ENCODE peak calls at places on chromosome 22, in four cellular contexts. K, P, F and U are unnamed samples.

GRCh38 chr22:37148031-37148651 is 1.6 kb downstream of the IL2RB start:
- DNase-seq in K (no peak), F (no peak), P (no peak), U (no peak)

GRCh38 chr22:22228921-22229320 is 15.7 kb upstream of the VPREB1 start:
- DNase-seq in F (no peak), P (no peak), K (no peak), U (no peak)

GRCh38 chr22:48740731-48741405 is 1086.8 kb downstream of the BRD1 start:
- DNase-seq in P (no peak), F (no peak), K (no peak), U (no peak)

GRCh38 chr22:28594784-28595324 is 84.8 kb downstream of the TTC28 start:
- DNase-seq in P (peak), K (peak), F (peak), U (peak)

GRCh38 chr22:36197601-36198146 is 3.9 kb downstream of the APOL4 start:
- DNase-seq in K (peak), P (no peak), F (peak), U (no peak)

GRCh38 chr22:21074092-21074715 is 28.5 kb downstream of the LRRC74B start:
- DNase-seq in K (no peak), F (no peak), P (peak), U (peak)

GRCh38 chr22:46041642-46042041 is 64.7 kb upstream of the WNT7B start:
- DNase-seq in K (no peak), P (no peak), F (no peak), U (no peak)

GRCh38 chr22:35051791-35052190 is 14.2 kb upstream of the ISX start:
- DNase-seq in F (no peak), P (no peak), K (no peak), U (no peak)

GRCh38 chr22:36481393-36482168 is at the start of gene TXN2:
- DNase-seq in P (peak), K (peak), F (peak), U (peak)

GRCh38 chr22:17158568-17159503 is at the start of gene HDHD5:
- DNase-seq in F (peak), P (peak), K (peak), U (peak)

GRCh38 chr22:32695451-32695891 is 106.0 kb upstream of the TIMP3 start:
- DNase-seq in K (no peak), F (no peak), P (peak), U (peak)

GRCh38 chr22:37100589-37101127 is 8.9 kb downstream of the TMPRSS6 start:
- DNase-seq in K (no peak), F (no peak), P (no peak), U (no peak)

GRCh38 chr22:44473166-44473565 is 24.9 kb downstream of the RTL6 start:
- DNase-seq in P (no peak), F (no peak), K (no peak), U (no peak)

GRCh38 chr22:44260216-44261035 is 52.3 kb downstream of the SHISAL1 start:
- DNase-seq in K (no peak), F (no peak), P (no peak), U (no peak)

GRCh38 chr22:47196881-47197701 is 434.6 kb downstream of the TBC1D22A start:
- DNase-seq in F (no peak), K (no peak), P (no peak), U (no peak)

GRCh38 chr22:28002863-28003565 is 84.0 kb upstream of the PITPNB start:
- DNase-seq in P (no peak), K (no peak), F (no peak), U (no peak)

GRCh38 chr22:41410311-41410751 is 28.6 kb downstream of the TEF start:
- DNase-seq in K (no peak), F (no peak), P (no peak), U (no peak)

GRCh38 chr22:43853328-43853931 is 8.9 kb downstream of the SULT4A1 start:
- DNase-seq in P (no peak), K (no peak), F (peak), U (no peak)

GRCh38 chr22:45009881-45010531 is at the start of gene PHF21B:
- DNase-seq in F (no peak), K (peak), P (peak), U (no peak)

GRCh38 chr22:44485494-44485893 is 12.5 kb downstream of the RTL6 start:
- DNase-seq in K (no peak), F (no peak), P (no peak), U (no peak)

GRCh38 chr22:36753120-36753802 is 22.7 kb downstream of the IFT27 start:
- DNase-seq in P (no peak), K (no peak), F (no peak), U (no peak)

GRCh38 chr22:39283312-39284141 is 35.9 kb downstream of the RPL3 start:
- DNase-seq in F (no peak), P (no peak), K (no peak), U (no peak)

GRCh38 chr22:36862251-36863242 is 1.7 kb downstream of the NCF4 start:
- DNase-seq in P (no peak), F (peak), K (peak), U (no peak)

GRCh38 chr22:47366026-47366767 is 603.7 kb downstream of the TBC1D22A start:
- DNase-seq in P (no peak), K (no peak), F (no peak), U (no peak)